ENCODE peak calls at places on chromosomes 2 and 18, in six cellular contexts. C is PC-3, P is GM23248, A is MM.1S, G is GM23338, B is PC-9. X is an unnamed sample. For H3K9me2 and H3F3A, the result is how much of the 10 kb centered on the place peaks cover.

GRCh38 chr2:62461707-62462106 is 44.3 kb downstream of the TMEM17 start:
- DNase-seq in C (peak), P (peak), A (no peak), G (no peak), B (no peak), X (no peak)

GRCh38 chr2:96287273-96287856 is 18.0 kb downstream of the SNRNP200 start:
- DNase-seq in C (no peak), P (no peak), A (no peak), G (no peak), B (no peak), X (no peak)

GRCh38 chr2:234792566-234792965 is 159.3 kb upstream of the SH3BP4 start:
- DNase-seq in C (no peak), P (no peak), A (no peak), G (peak), B (no peak), X (no peak)

GRCh38 chr2:129863350-129863749 is 116.1 kb upstream of the RAB6C start:
- DNase-seq in C (no peak), P (no peak), A (no peak), G (no peak), B (no peak), X (no peak)

GRCh38 chr2:46308629-46309028 is 11.4 kb downstream of the EPAS1 start:
- DNase-seq in C (no peak), P (no peak), A (no peak), G (no peak), B (no peak), X (no peak)

GRCh38 chr2:47307066-47307465 is 95.9 kb upstream of the MSH2 start:
- DNase-seq in C (no peak), P (peak), A (no peak), G (no peak), B (no peak), X (peak)

GRCh38 chr2:201795608-201796477 is 10.5 kb upstream of the CDK15 start:
- DNase-seq in C (peak), P (peak), A (peak), G (peak), B (no peak), X (peak)

GRCh38 chr18:67410671-67411070 is 105.8 kb downstream of the DSEL start:
- DNase-seq in C (no peak), P (peak), A (no peak), G (no peak), B (no peak), X (no peak)

GRCh38 chr2:1081411-1082225 is 131.0 kb downstream of the SNTG2 start:
- DNase-seq in C (no peak), P (peak), A (no peak), G (no peak), B (no peak), X (peak)

GRCh38 chr2:43184339-43184895 is 42.0 kb downstream of the ZFP36L2 start:
- DNase-seq in C (peak), P (peak), A (no peak), G (no peak), B (peak), X (no peak)

GRCh38 chr2:182247831-182248230 is 179.0 kb downstream of the PDE1A start:
- DNase-seq in C (no peak), P (no peak), A (no peak), G (no peak), B (no peak), X (no peak)

GRCh38 chr18:62808116-62808515 is 92.8 kb downstream of the PHLPP1 start:
- DNase-seq in C (no peak), P (no peak), A (no peak), G (no peak), B (no peak), X (no peak)

GRCh38 chr2:174013310-174013751 is 48.2 kb upstream of the SP3 start:
- DNase-seq in C (no peak), P (peak), A (no peak), G (peak), B (no peak), X (no peak)

GRCh38 chr2:236607471-236608307 is 38.1 kb downstream of the ACKR3 start:
- DNase-seq in C (no peak), P (peak), A (no peak), G (peak), B (peak), X (peak)
- H3K9me2 ChIP-seq in C (under half), P (under half), A (under half), G (under half), B (under half), X (under half)

GRCh38 chr2:233075966-233076339 is 15.8 kb downstream of the INPP5D start:
- DNase-seq in C (no peak), P (no peak), A (peak), G (peak), B (no peak), X (no peak)
- H3F3A ChIP-seq in C (under half), P (under half), A (under half), G (under half), B (under half), X (under half)

DNA sequence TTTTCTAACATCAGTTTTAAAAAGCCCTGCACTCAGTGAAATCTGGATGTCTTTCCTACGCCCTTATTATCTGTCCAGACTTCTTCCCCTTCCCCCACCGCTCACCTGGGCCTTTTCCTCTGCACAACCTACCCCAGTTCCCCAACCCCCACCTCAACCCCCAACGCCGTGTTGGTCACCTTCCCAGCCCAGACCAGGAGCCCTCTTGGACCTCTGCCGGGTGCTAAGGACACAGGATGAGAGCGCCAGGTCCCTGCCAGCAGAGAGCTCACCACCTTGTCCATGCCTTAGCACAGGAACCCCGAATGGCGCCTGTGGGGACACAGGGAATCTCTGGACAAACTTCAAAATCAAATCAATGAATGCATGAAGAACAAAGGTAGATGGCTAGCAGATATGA is 966 bp upstream of the RBM43 start:
- DNase-seq in C (no peak), P (no peak), A (no peak), G (peak), B (no peak), X (no peak)
- H3K9me2 ChIP-seq in C (under half), P (under half), A (under half), G (under half), B (under half), X (under half)

GRCh38 chr2:226643030-226643429 is 156.6 kb downstream of the IRS1 start:
- DNase-seq in C (no peak), P (no peak), A (no peak), G (no peak), B (no peak), X (no peak)

GRCh38 chr2:226647626-226648518 is 151.7 kb downstream of the IRS1 start:
- DNase-seq in C (no peak), P (no peak), A (no peak), G (no peak), B (no peak), X (no peak)

GRCh38 chr2:226641008-226641407 is 158.6 kb downstream of the IRS1 start:
- DNase-seq in C (no peak), P (no peak), A (no peak), G (no peak), B (no peak), X (no peak)

GRCh38 chr2:226643550-226644275 is 155.9 kb downstream of the IRS1 start:
- DNase-seq in C (no peak), P (peak), A (no peak), G (no peak), B (no peak), X (no peak)

GRCh38 chr2:226644342-226644957 is 155.2 kb downstream of the IRS1 start:
- DNase-seq in C (no peak), P (peak), A (no peak), G (no peak), B (no peak), X (no peak)
- H3F3A ChIP-seq in C (under half), P (under half), A (under half), G (under half), B (under half), X (under half)

X was measured in SK-N-SH.